ENCODE peak calls at places on chromosomes 3 and 15, in five cellular contexts. One of them, this sample, is unnamed.

GRCh38 chr3:10366681-10367101 is 45.8 kb upstream of the SEC13 start:
- DNase-seq in CD4-positive, CD25-positive, alpha-beta regulatory T cell: no peak
- DNase-seq in astrocyte: peak
- DNase-seq in CD8-positive, alpha-beta T cell: no peak
- DNase-seq in body of pancreas: peak
- DNase-seq in this sample: no peak

GRCh38 chr3:186320862-186321568 is 41.0 kb downstream of the DGKG start:
- DNase-seq in CD4-positive, CD25-positive, alpha-beta regulatory T cell: no peak
- DNase-seq in astrocyte: peak
- DNase-seq in CD8-positive, alpha-beta T cell: no peak
- DNase-seq in body of pancreas: no peak
- DNase-seq in this sample: no peak

GRCh38 chr15:81336568-81336967 is 12.6 kb upstream of the STARD5 start:
- DNase-seq in CD4-positive, CD25-positive, alpha-beta regulatory T cell: peak
- DNase-seq in astrocyte: peak
- DNase-seq in CD8-positive, alpha-beta T cell: peak
- DNase-seq in body of pancreas: no peak
- DNase-seq in this sample: no peak

GRCh38 chr15:75043509-75044257 is 20.3 kb downstream of the PPCDC start:
- DNase-seq in CD4-positive, CD25-positive, alpha-beta regulatory T cell: no peak
- DNase-seq in astrocyte: peak
- DNase-seq in CD8-positive, alpha-beta T cell: peak
- DNase-seq in body of pancreas: peak
- DNase-seq in this sample: peak

GRCh38 chr3:21645121-21645897 is 105.7 kb downstream of the ZNF385D start:
- DNase-seq in CD4-positive, CD25-positive, alpha-beta regulatory T cell: no peak
- DNase-seq in astrocyte: peak
- DNase-seq in CD8-positive, alpha-beta T cell: no peak
- DNase-seq in body of pancreas: peak
- DNase-seq in this sample: no peak

GRCh38 chr3:175224051-175224450 is 364.9 kb downstream of the NAALADL2 start:
- DNase-seq in CD4-positive, CD25-positive, alpha-beta regulatory T cell: no peak
- DNase-seq in astrocyte: no peak
- DNase-seq in CD8-positive, alpha-beta T cell: no peak
- DNase-seq in body of pancreas: peak
- DNase-seq in this sample: no peak

GRCh38 chr3:4633078-4634004 is 140.2 kb downstream of the ITPR1 start:
- DNase-seq in CD4-positive, CD25-positive, alpha-beta regulatory T cell: no peak
- DNase-seq in astrocyte: peak
- DNase-seq in CD8-positive, alpha-beta T cell: no peak
- DNase-seq in body of pancreas: peak
- DNase-seq in this sample: no peak

GRCh38 chr3:109023656-109024254 is 70.1 kb upstream of the GUCA1C start:
- DNase-seq in CD4-positive, CD25-positive, alpha-beta regulatory T cell: peak
- DNase-seq in astrocyte: peak
- DNase-seq in CD8-positive, alpha-beta T cell: peak
- DNase-seq in body of pancreas: peak
- DNase-seq in this sample: no peak

GRCh38 chr3:133899309-133899708 is 3.6 kb upstream of the RAB6B start:
- DNase-seq in CD4-positive, CD25-positive, alpha-beta regulatory T cell: no peak
- DNase-seq in astrocyte: no peak
- DNase-seq in CD8-positive, alpha-beta T cell: no peak
- DNase-seq in body of pancreas: no peak
- DNase-seq in this sample: no peak

GRCh38 chr3:38438421-38438820 is 15.3 kb upstream of the ACVR2B start:
- DNase-seq in CD4-positive, CD25-positive, alpha-beta regulatory T cell: no peak
- DNase-seq in astrocyte: peak
- DNase-seq in CD8-positive, alpha-beta T cell: no peak
- DNase-seq in body of pancreas: peak
- DNase-seq in this sample: peak

GRCh38 chr15:52466134-52466701 is 62.5 kb downstream of the MYO5A start:
- DNase-seq in CD4-positive, CD25-positive, alpha-beta regulatory T cell: no peak
- DNase-seq in astrocyte: no peak
- DNase-seq in CD8-positive, alpha-beta T cell: no peak
- DNase-seq in body of pancreas: peak
- DNase-seq in this sample: peak

GRCh38 chr3:124014366-124014942 is 22.5 kb upstream of the ROPN1 start:
- DNase-seq in CD4-positive, CD25-positive, alpha-beta regulatory T cell: no peak
- DNase-seq in astrocyte: peak
- DNase-seq in CD8-positive, alpha-beta T cell: no peak
- DNase-seq in body of pancreas: no peak
- DNase-seq in this sample: no peak

GRCh38 chr3:31246293-31247062 is 286.2 kb upstream of the STT3B start:
- DNase-seq in CD4-positive, CD25-positive, alpha-beta regulatory T cell: no peak
- DNase-seq in astrocyte: peak
- DNase-seq in CD8-positive, alpha-beta T cell: no peak
- DNase-seq in body of pancreas: no peak
- DNase-seq in this sample: no peak

GRCh38 chr3:20622304-20622703 is 436.3 kb upstream of the SGO1 start:
- DNase-seq in CD4-positive, CD25-positive, alpha-beta regulatory T cell: no peak
- DNase-seq in astrocyte: peak
- DNase-seq in CD8-positive, alpha-beta T cell: no peak
- DNase-seq in body of pancreas: no peak
- DNase-seq in this sample: no peak

GRCh38 chr3:160804762-160805161 is 48.7 kb downstream of the PPM1L start:
- DNase-seq in CD4-positive, CD25-positive, alpha-beta regulatory T cell: no peak
- DNase-seq in astrocyte: no peak
- DNase-seq in CD8-positive, alpha-beta T cell: no peak
- DNase-seq in body of pancreas: peak
- DNase-seq in this sample: no peak

GRCh38 chr3:186124618-186125017 is 15.7 kb upstream of the ETV5 start:
- DNase-seq in CD4-positive, CD25-positive, alpha-beta regulatory T cell: no peak
- DNase-seq in astrocyte: no peak
- DNase-seq in CD8-positive, alpha-beta T cell: no peak
- DNase-seq in body of pancreas: peak
- DNase-seq in this sample: no peak

GRCh38 chr3:177676148-177676547 is 478.9 kb upstream of the TBL1XR1 start:
- DNase-seq in CD4-positive, CD25-positive, alpha-beta regulatory T cell: no peak
- DNase-seq in astrocyte: no peak
- DNase-seq in CD8-positive, alpha-beta T cell: no peak
- DNase-seq in body of pancreas: no peak
- DNase-seq in this sample: no peak

GRCh38 chr3:129618186-129618820 is 11.8 kb upstream of the PLXND1 start:
- DNase-seq in CD4-positive, CD25-positive, alpha-beta regulatory T cell: no peak
- DNase-seq in astrocyte: no peak
- DNase-seq in CD8-positive, alpha-beta T cell: no peak
- DNase-seq in body of pancreas: no peak
- DNase-seq in this sample: no peak

GRCh38 chr15:89034305-89034704 is 54.0 kb upstream of the ABHD2 start:
- DNase-seq in CD4-positive, CD25-positive, alpha-beta regulatory T cell: no peak
- DNase-seq in astrocyte: no peak
- DNase-seq in CD8-positive, alpha-beta T cell: no peak
- DNase-seq in body of pancreas: no peak
- DNase-seq in this sample: no peak

GRCh38 chr15:62164500-62165028 is 521 bp downstream of the C2CD4B start:
- DNase-seq in CD4-positive, CD25-positive, alpha-beta regulatory T cell: no peak
- DNase-seq in astrocyte: no peak
- DNase-seq in CD8-positive, alpha-beta T cell: no peak
- DNase-seq in body of pancreas: no peak
- DNase-seq in this sample: no peak

GRCh38 chr3:87900061-87900460 is 158.7 kb downstream of the CGGBP1 start:
- DNase-seq in CD4-positive, CD25-positive, alpha-beta regulatory T cell: no peak
- DNase-seq in astrocyte: no peak
- DNase-seq in CD8-positive, alpha-beta T cell: no peak
- DNase-seq in body of pancreas: no peak
- DNase-seq in this sample: no peak

GRCh38 chr15:38905634-38906033 is 341.0 kb upstream of the RASGRP1 start:
- DNase-seq in CD4-positive, CD25-positive, alpha-beta regulatory T cell: no peak
- DNase-seq in astrocyte: peak
- DNase-seq in CD8-positive, alpha-beta T cell: no peak
- DNase-seq in body of pancreas: no peak
- DNase-seq in this sample: no peak

GRCh38 chr3:147407107-147407494 is 758 bp upstream of the ZIC4 start:
- DNase-seq in CD4-positive, CD25-positive, alpha-beta regulatory T cell: no peak
- DNase-seq in astrocyte: no peak
- DNase-seq in CD8-positive, alpha-beta T cell: no peak
- DNase-seq in body of pancreas: no peak
- DNase-seq in this sample: no peak

GRCh38 chr3:153595186-153595815 is 433.3 kb downstream of the RAP2B start:
- DNase-seq in CD4-positive, CD25-positive, alpha-beta regulatory T cell: no peak
- DNase-seq in astrocyte: peak
- DNase-seq in CD8-positive, alpha-beta T cell: no peak
- DNase-seq in body of pancreas: no peak
- DNase-seq in this sample: no peak

GRCh38 chr3:30607032-30607833 is 832 bp downstream of the TGFBR2 start:
- DNase-seq in CD4-positive, CD25-positive, alpha-beta regulatory T cell: peak
- DNase-seq in astrocyte: no peak
- DNase-seq in CD8-positive, alpha-beta T cell: peak
- DNase-seq in body of pancreas: peak
- DNase-seq in this sample: peak

GRCh38 chr3:122299872-122300460 is 25.1 kb upstream of the CSTA start:
- DNase-seq in CD4-positive, CD25-positive, alpha-beta regulatory T cell: no peak
- DNase-seq in astrocyte: no peak
- DNase-seq in CD8-positive, alpha-beta T cell: no peak
- DNase-seq in body of pancreas: peak
- DNase-seq in this sample: no peak

GRCh38 chr15:58269455-58270414 is 131.6 kb downstream of the AQP9 start:
- DNase-seq in CD4-positive, CD25-positive, alpha-beta regulatory T cell: no peak
- DNase-seq in astrocyte: peak
- DNase-seq in CD8-positive, alpha-beta T cell: peak
- DNase-seq in body of pancreas: peak
- DNase-seq in this sample: peak

GRCh38 chr15:81271761-81272644 is 51.9 kb downstream of the STARD5 start:
- DNase-seq in CD4-positive, CD25-positive, alpha-beta regulatory T cell: no peak
- DNase-seq in astrocyte: no peak
- DNase-seq in CD8-positive, alpha-beta T cell: no peak
- DNase-seq in body of pancreas: no peak
- DNase-seq in this sample: no peak

GRCh38 chr3:171162986-171163723 is 136.6 kb upstream of the SLC2A2 start:
- DNase-seq in CD4-positive, CD25-positive, alpha-beta regulatory T cell: no peak
- DNase-seq in astrocyte: no peak
- DNase-seq in CD8-positive, alpha-beta T cell: no peak
- DNase-seq in body of pancreas: no peak
- DNase-seq in this sample: no peak

DNA sequence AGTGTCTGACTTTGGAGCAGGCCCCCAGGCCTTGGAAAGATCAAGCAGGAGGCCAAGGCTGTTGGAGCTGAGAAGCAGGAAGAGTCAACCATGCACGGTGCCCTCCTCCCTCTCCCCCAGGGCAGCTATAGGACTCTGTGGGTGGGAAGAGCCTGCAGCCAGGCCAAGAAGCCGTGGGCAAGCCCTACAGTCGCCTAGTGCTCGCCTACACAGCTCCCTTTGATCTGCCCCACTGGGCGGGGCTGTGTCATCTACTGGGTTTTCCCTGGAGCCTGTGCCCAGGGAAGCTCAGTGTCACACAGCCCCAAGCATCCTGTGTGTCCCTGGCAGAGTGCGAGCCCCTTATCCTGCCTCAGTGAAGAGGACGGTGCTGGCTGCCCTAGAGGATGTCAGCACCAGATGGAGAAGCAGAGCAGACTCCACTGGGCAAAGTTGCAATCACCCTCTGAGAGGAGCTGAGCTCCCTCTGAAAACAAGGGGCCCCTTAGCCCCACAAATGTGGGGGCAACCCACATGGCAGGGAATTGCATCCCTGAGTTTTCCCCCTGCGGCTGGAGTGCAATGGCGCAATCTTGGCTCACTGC is 72.1 kb downstream of the KLF13 start:
- DNase-seq in CD4-positive, CD25-positive, alpha-beta regulatory T cell: no peak
- DNase-seq in astrocyte: no peak
- DNase-seq in CD8-positive, alpha-beta T cell: no peak
- DNase-seq in body of pancreas: no peak
- DNase-seq in this sample: peak
- H3K27ac ChIP-seq in CD4-positive, CD25-positive, alpha-beta regulatory T cell: no peak
- H3K27ac ChIP-seq in astrocyte: no peak
- H3K27ac ChIP-seq in CD8-positive, alpha-beta T cell: no peak
- H3K27ac ChIP-seq in body of pancreas: no peak
- H3K27ac ChIP-seq in this sample: no peak

GRCh38 chr3:45118615-45119062 is 27.5 kb downstream of the CDCP1 start:
- DNase-seq in CD4-positive, CD25-positive, alpha-beta regulatory T cell: no peak
- DNase-seq in astrocyte: no peak
- DNase-seq in CD8-positive, alpha-beta T cell: no peak
- DNase-seq in body of pancreas: no peak
- DNase-seq in this sample: no peak

GRCh38 chr3:45120615-45121158 is 25.5 kb downstream of the CDCP1 start:
- DNase-seq in CD4-positive, CD25-positive, alpha-beta regulatory T cell: no peak
- DNase-seq in astrocyte: no peak
- DNase-seq in CD8-positive, alpha-beta T cell: no peak
- DNase-seq in body of pancreas: no peak
- DNase-seq in this sample: no peak

GRCh38 chr3:45123030-45123429 is 23.1 kb downstream of the CDCP1 start:
- DNase-seq in CD4-positive, CD25-positive, alpha-beta regulatory T cell: no peak
- DNase-seq in astrocyte: peak
- DNase-seq in CD8-positive, alpha-beta T cell: no peak
- DNase-seq in body of pancreas: no peak
- DNase-seq in this sample: no peak

GRCh38 chr3:45123841-45124269 is 22.3 kb downstream of the CDCP1 start:
- DNase-seq in CD4-positive, CD25-positive, alpha-beta regulatory T cell: no peak
- DNase-seq in astrocyte: peak
- DNase-seq in CD8-positive, alpha-beta T cell: no peak
- DNase-seq in body of pancreas: no peak
- DNase-seq in this sample: no peak

DNA sequence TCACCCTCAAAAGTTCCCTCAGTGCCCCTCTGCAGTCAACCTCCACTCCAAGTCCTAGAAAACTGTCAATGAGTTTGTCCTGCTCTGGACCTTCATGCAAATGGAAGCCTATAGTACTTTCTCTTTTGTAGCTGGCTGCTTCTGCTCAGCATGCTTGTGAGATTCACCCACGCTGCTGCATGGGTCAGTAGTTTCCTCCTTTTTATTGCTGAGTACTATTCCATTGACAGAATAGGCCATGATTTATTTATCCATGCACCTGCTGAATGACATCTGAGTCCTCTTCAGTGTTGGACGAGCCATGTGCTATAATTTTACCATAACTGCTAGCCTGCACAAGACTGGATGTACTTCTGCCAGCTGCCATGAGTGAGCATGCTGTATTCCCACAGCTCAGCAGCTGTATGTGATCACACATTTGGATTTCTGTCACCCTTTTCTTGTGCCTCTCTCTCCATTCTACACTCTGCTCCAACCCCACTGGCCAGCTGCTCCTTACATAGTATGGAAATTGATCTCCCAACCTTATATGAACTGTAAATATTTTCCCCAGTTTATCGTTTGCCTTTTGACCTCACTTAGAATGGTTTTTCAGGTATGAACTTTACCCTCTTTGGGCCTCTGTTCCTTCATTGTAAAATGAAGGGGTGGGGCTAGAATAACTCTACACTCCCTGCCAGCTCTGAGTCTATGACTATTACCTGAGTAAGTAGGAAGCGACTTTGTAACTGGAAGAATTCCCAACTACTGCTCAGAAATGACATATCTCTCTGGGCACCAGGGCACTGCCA is 26.2 kb downstream of the CDCP1 start:
- DNase-seq in CD4-positive, CD25-positive, alpha-beta regulatory T cell: no peak
- DNase-seq in astrocyte: no peak
- DNase-seq in CD8-positive, alpha-beta T cell: no peak
- DNase-seq in body of pancreas: peak
- DNase-seq in this sample: no peak
- H3K27ac ChIP-seq in CD4-positive, CD25-positive, alpha-beta regulatory T cell: no peak
- H3K27ac ChIP-seq in astrocyte: no peak
- H3K27ac ChIP-seq in CD8-positive, alpha-beta T cell: no peak
- H3K27ac ChIP-seq in body of pancreas: peak
- H3K27ac ChIP-seq in this sample: peak

GRCh38 chr3:127394031-127394430 is 106.2 kb upstream of the PRR20G start:
- DNase-seq in CD4-positive, CD25-positive, alpha-beta regulatory T cell: no peak
- DNase-seq in astrocyte: no peak
- DNase-seq in CD8-positive, alpha-beta T cell: no peak
- DNase-seq in body of pancreas: no peak
- DNase-seq in this sample: no peak
- H3K27ac ChIP-seq in CD4-positive, CD25-positive, alpha-beta regulatory T cell: no peak
- H3K27ac ChIP-seq in astrocyte: no peak
- H3K27ac ChIP-seq in CD8-positive, alpha-beta T cell: no peak
- H3K27ac ChIP-seq in body of pancreas: no peak
- H3K27ac ChIP-seq in this sample: no peak

GRCh38 chr3:156817931-156818765 is 8.0 kb upstream of the LEKR1 start:
- DNase-seq in CD4-positive, CD25-positive, alpha-beta regulatory T cell: no peak
- DNase-seq in astrocyte: no peak
- DNase-seq in CD8-positive, alpha-beta T cell: no peak
- DNase-seq in body of pancreas: no peak
- DNase-seq in this sample: no peak
- H3K27ac ChIP-seq in CD4-positive, CD25-positive, alpha-beta regulatory T cell: peak
- H3K27ac ChIP-seq in astrocyte: peak
- H3K27ac ChIP-seq in CD8-positive, alpha-beta T cell: no peak
- H3K27ac ChIP-seq in body of pancreas: peak
- H3K27ac ChIP-seq in this sample: peak

This sample was measured in Peyer's patch.